ENCODE peak calls at places on chromosomes 4 and X, in five cellular contexts. S is CD4-positive, alpha-beta T cell; I is EL; M is NCI-H526 treated with DMSO at 0.1 percent for 48 hours; Z is AG08396. L is an unnamed sample.

GRCh38 chr4:184825394-184826314 is at the start of gene ACSL1:
- DNase-seq in I (peak; percentile 62), M (no peak), S (peak; percentile 72), Z (peak; percentile 98), L (peak; percentile 21)

GRCh38 chr4:4259484-4260100 is 11.6 kb upstream of the TMEM128 start:
- DNase-seq in M (no peak), S (no peak), Z (no peak), I (no peak), L (no peak)

GRCh38 chr4:38306482-38307071 is 346.4 kb downstream of the PTTG2 start:
- DNase-seq in S (no peak), Z (no peak), M (no peak), I (no peak), L (no peak)

GRCh38 chrX:22060451-22060940 is 28.4 kb downstream of the PHEX start:
- DNase-seq in I (peak; percentile 0), S (no peak), Z (no peak), M (no peak), L (no peak)

GRCh38 chr4:53306729-53307128 is 59.1 kb downstream of the SCFD2 start:
- DNase-seq in Z (peak; percentile 20), S (no peak), M (no peak), I (peak; percentile 68), L (no peak)

GRCh38 chr4:73763877-73764276 is 23.5 kb downstream of the CXCL8 start:
- DNase-seq in I (no peak), Z (no peak), M (no peak), S (no peak), L (no peak)

GRCh38 chr4:40613456-40613855 is 16.2 kb downstream of the RBM47 start:
- DNase-seq in I (peak; percentile 35), M (no peak), S (no peak), Z (no peak), L (no peak)

GRCh38 chr4:6971536-6972374 is 62.1 kb downstream of the TBC1D14 start:
- DNase-seq in M (no peak), Z (no peak), I (no peak), S (no peak), L (no peak)

GRCh38 chrX:8755116-8755515 is 23.2 kb upstream of the ANOS1 start:
- DNase-seq in M (no peak), S (no peak), Z (no peak), I (no peak), L (no peak)

GRCh38 chrX:151416521-151417048 is 19.6 kb downstream of the VMA21 start:
- DNase-seq in Z (no peak), I (no peak), S (no peak), M (no peak), L (no peak)

GRCh38 chr4:141797966-141798365 is 161.6 kb downstream of the IL15 start:
- DNase-seq in M (no peak), S (no peak), Z (no peak), I (peak; percentile 45), L (no peak)

GRCh38 chrX:42396136-42396535 is 381.8 kb downstream of the PPP1R2C start:
- DNase-seq in Z (no peak), M (no peak), I (no peak), S (no peak), L (no peak)

GRCh38 chr4:8505229-8505628 is 64.7 kb downstream of the TRMT44 start:
- DNase-seq in Z (no peak), I (no peak), S (no peak), M (no peak), L (no peak)

GRCh38 chr4:183906736-183907651 is 1.9 kb downstream of the STOX2 start:
- DNase-seq in Z (no peak), M (peak; percentile 16), I (no peak), S (no peak), L (no peak)

GRCh38 chr4:44425614-44426208 is 22.9 kb downstream of the KCTD8 start:
- DNase-seq in Z (peak; percentile 1), S (no peak), M (peak; percentile 6), I (no peak), L (peak; percentile 24)

GRCh38 chrX:17072726-17073125 is 126.3 kb downstream of the REPS2 start:
- DNase-seq in M (no peak), Z (no peak), S (no peak), I (no peak), L (no peak)

GRCh38 chr4:150769845-150770244 is 187.9 kb downstream of the MAB21L2 start:
- DNase-seq in S (no peak), I (peak; percentile 6), Z (no peak), M (no peak), L (no peak)

L was measured in NCI-H748 treated with DMSO at 0.1 percent for 48 hours.